ENCODE peak calls at places on chromosomes 3 and 15, in nine cellular contexts. F is HCT116, H is adrenal gland, Y is dorsolateral prefrontal cortex, L is left ventricle myocardium inferior, S is coronary artery, K is endothelial cell of umbilical vein, E is A549, R is OCI-LY7. U is an unnamed sample.
A peak's percentile ranks its signal among the peaks of the same experiment; 100 is the strongest.

GRCh38 chr3:31048143-31048542 is 153.7 kb upstream of the GADL1 start:
- DNase-seq in E (no peak), L (no peak), K (no peak), F (no peak), S (no peak), R (no peak), H (no peak), Y (no peak), U (no peak)

GRCh38 chr3:177041021-177041729 is 156.1 kb downstream of the TBL1XR1 start:
- DNase-seq in S (peak; percentile 71), E (no peak), L (no peak), H (peak; percentile 59), R (no peak), Y (no peak), F (no peak), K (peak; percentile 43), U (no peak)

GRCh38 chr3:117192888-117193287 is 483.3 kb downstream of the TUSC7 start:
- DNase-seq in H (no peak), K (no peak), Y (no peak), R (no peak), E (no peak), L (no peak), F (no peak), S (no peak), U (no peak)

GRCh38 chr15:42037650-42038049 is 16.8 kb upstream of the PLA2G4E start:
- DNase-seq in F (no peak), E (no peak), R (no peak), Y (no peak), S (no peak), H (peak; percentile 39), L (no peak), K (no peak), U (no peak)

GRCh38 chr3:108342829-108343478 is 46.6 kb downstream of the HHLA2 start:
- DNase-seq in H (no peak), Y (no peak), R (no peak), K (peak; percentile 70), F (no peak), L (no peak), E (no peak), S (no peak), U (no peak)

GRCh38 chr3:15601046-15601398 is 347 bp downstream of the HACL1 start:
- DNase-seq in L (no peak), K (no peak), S (no peak), F (no peak), R (no peak), Y (no peak), H (no peak), E (no peak), U (no peak)

GRCh38 chr3:55824406-55824805 is 337.3 kb upstream of the WNT5A start:
- DNase-seq in K (no peak), L (no peak), F (no peak), S (no peak), Y (no peak), E (no peak), H (no peak), R (no peak), U (no peak)

GRCh38 chr15:30962079-30962478 is 29.3 kb downstream of the MTMR10 start:
- DNase-seq in R (no peak), H (no peak), F (no peak), L (no peak), E (no peak), S (no peak), K (no peak), Y (no peak), U (no peak)

GRCh38 chr15:35040339-35041255 is 44.5 kb downstream of the NANOGP8 start:
- DNase-seq in L (no peak), E (no peak), Y (no peak), S (no peak), R (no peak), H (no peak), K (no peak), F (no peak), U (no peak)

GRCh38 chr3:150747909-150748568 is 14.9 kb downstream of the SIAH2 start:
- DNase-seq in K (no peak), R (no peak), Y (no peak), F (no peak), S (no peak), E (no peak), L (no peak), H (no peak), U (no peak)

GRCh38 chr15:66775127-66776105 is 73.4 kb downstream of the SMAD6 start:
- DNase-seq in Y (no peak), H (no peak), R (no peak), L (no peak), K (no peak), E (no peak), F (no peak), S (no peak), U (no peak)

GRCh38 chr3:71703796-71704195 is 21.4 kb downstream of the EIF4E3 start:
- DNase-seq in Y (no peak), S (no peak), L (no peak), E (no peak), H (no peak), F (no peak), R (no peak), K (no peak), U (no peak)

GRCh38 chr15:58595516-58596238 is 153.8 kb downstream of the ADAM10 start:
- DNase-seq in K (no peak), F (no peak), R (no peak), H (no peak), Y (no peak), L (no peak), E (no peak), S (no peak), U (no peak)

GRCh38 chr3:162376761-162377160 is 880.2 kb downstream of the OTOL1 start:
- DNase-seq in K (no peak), R (no peak), F (no peak), L (no peak), E (no peak), Y (no peak), S (no peak), H (no peak), U (no peak)

GRCh38 chr15:51938286-51938685 is 33.3 kb downstream of the LEO1 start:
- DNase-seq in K (no peak), L (no peak), H (no peak), F (no peak), R (no peak), E (no peak), Y (no peak), S (no peak), U (no peak)

GRCh38 chr3:13040381-13041074 is 32.7 kb downstream of the IQSEC1 start:
- DNase-seq in Y (no peak), S (no peak), R (peak; percentile 43), L (no peak), F (no peak), H (no peak), K (no peak), E (no peak), U (no peak)

GRCh38 chr3:46894256-46894655 is 16.7 kb downstream of the PTH1R start:
- DNase-seq in E (no peak), K (no peak), H (no peak), Y (no peak), R (no peak), F (no peak), S (no peak), L (peak; percentile 7), U (no peak)

GRCh38 chr3:141115752-141116541 is 64.8 kb downstream of the SPSB4 start:
- DNase-seq in Y (no peak), R (no peak), F (no peak), H (no peak), K (no peak), E (no peak), S (no peak), L (no peak), U (no peak)

GRCh38 chr15:62119224-62119925 is 45.7 kb downstream of the C2CD4B start:
- DNase-seq in S (no peak), H (no peak), K (peak; percentile 98), R (peak; percentile 37), F (peak; percentile 44), Y (no peak), L (no peak), E (peak; percentile 82), U (peak; percentile 78)

GRCh38 chr3:183274609-183275008 is 21.6 kb downstream of the B3GNT5 start:
- DNase-seq in F (no peak), R (no peak), Y (no peak), H (no peak), S (no peak), K (peak; percentile 66), E (no peak), L (no peak), U (no peak)

DNA sequence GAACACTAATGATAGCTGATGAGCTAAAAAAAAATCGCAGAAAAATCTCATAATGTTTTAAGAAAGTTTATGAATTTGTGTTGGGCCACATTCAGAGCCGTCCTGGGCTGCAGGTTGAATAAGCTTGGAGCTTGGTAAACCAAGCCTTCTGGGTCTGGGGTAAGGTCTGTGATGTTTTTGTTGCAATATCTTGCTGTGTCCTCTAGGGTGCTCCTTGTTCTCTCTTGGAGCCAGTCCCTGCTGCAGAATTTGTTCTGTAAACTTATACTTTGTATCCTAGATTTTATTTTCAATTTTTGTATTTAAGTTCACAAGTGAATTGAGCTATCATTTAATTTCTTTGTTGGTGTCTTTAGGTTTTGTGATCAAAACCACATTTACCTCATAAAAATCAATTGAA is 143.7 kb downstream of the NR1D2 start:
- DNase-seq in E (peak; percentile 28), L (no peak), S (no peak), K (no peak), Y (no peak), H (no peak), F (peak; percentile 28), R (peak; percentile 31), U (no peak)
- TF ChIP-seq CTCF in E (no peak), L (peak; percentile 32), S (no peak), K (peak; percentile 14), Y (no peak), H (peak; percentile 30), F (peak; percentile 41), R (peak; percentile 76), U (peak; percentile 52)

GRCh38 chr3:4350789-4351163 is 47.6 kb downstream of the SETMAR start:
- DNase-seq in S (no peak), H (peak; percentile 65), R (peak; percentile 72), F (peak; percentile 37), K (no peak), Y (no peak), E (peak; percentile 70), L (no peak), U (peak; percentile 47)
- H3K27ac ChIP-seq in S (peak overlapping the region; percentile 84), H (peak overlapping the region; percentile 43), R (no peak overlapping the region), F (no peak overlapping the region), K (peak overlapping the region; percentile 86), Y (no peak overlapping the region), E (no peak overlapping the region), L (peak overlapping the region; percentile 72), U (no peak overlapping the region)

GRCh38 chr3:179446501-179446900 is 4.8 kb downstream of the GNB4 start:
- DNase-seq in H (no peak), S (no peak), Y (no peak), E (peak; percentile 24), F (peak; percentile 7), R (peak; percentile 63), L (no peak), K (peak; percentile 73), U (no peak)
- TF ChIP-seq CTCF in H (no peak), S (no peak), Y (no peak), E (peak; percentile 34), F (peak; percentile 28), R (peak; percentile 81), L (peak; percentile 48), K (peak; percentile 21), U (peak; percentile 30)

DNA sequence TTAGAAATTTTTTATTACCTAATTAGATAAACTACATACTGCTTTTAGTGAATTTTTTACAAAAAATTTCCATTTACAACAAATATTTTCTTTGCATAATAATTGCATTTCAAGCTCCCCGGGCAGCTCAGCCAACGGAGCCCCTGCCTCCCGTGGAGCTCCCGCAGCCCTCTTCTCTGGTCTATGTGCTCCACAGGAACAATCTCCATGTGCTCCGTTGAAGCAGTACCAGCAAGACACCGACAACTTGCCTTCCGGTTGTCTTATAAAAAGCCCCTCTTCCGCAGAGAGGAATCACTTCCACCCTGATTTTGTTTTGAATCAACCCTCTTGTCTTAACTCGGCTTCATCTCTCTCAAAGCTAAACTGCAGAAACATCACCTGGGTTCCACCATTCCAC is 46.9 kb upstream of the CHD2 start:
- DNase-seq in L (no peak), K (no peak), E (no peak), Y (no peak), S (no peak), F (no peak), R (no peak), H (no peak), U (no peak)
- H3K27ac ChIP-seq in L (no peak overlapping the region), K (no peak overlapping the region), E (no peak overlapping the region), Y (no peak overlapping the region), S (no peak overlapping the region), F (no peak overlapping the region), R (no peak overlapping the region), H (no peak overlapping the region), U (no peak overlapping the region)

U was measured in AG04450.